ENCODE peak calls at places on chromosome 4, in ten cellular contexts. G is activated gamma-delta T cell treated with Interleukin-2 at 50 U/mL for 16 hours; V is lower leg skin; N is stimulated activated CD8-positive, alpha-beta memory T cell treated with anti-CD3 and anti-CD28 coated beads, Interleukin-7, amount 100 ng/mL, for 4 hours; I is amniotic stem cell; C is NB4; O is A172; M is lung microvascular endothelial cell; U is NCI-H69; D is SW 1271. Y is an unnamed sample.
A peak's percentile ranks its signal among the peaks of the same experiment; 100 is the strongest.

GRCh38 chr4:183008492-183008891 is 90.6 kb upstream of the WWC2 start:
- DNase-seq in G (no peak), V (no peak), N (no peak), I (no peak), C (no peak), O (no peak), M (no peak), U (peak; percentile 50), D (no peak), Y (no peak)

GRCh38 chr4:95585016-95585695 is 36.4 kb upstream of the UNC5C start:
- DNase-seq in G (no peak), V (no peak), N (no peak), I (no peak), C (no peak), O (peak; percentile 12), M (no peak), U (no peak), D (no peak), Y (no peak)

GRCh38 chr4:2068566-2068965 is 9.4 kb downstream of the NAT8L start:
- DNase-seq in G (no peak), V (no peak), N (no peak), I (no peak), C (no peak), O (no peak), M (no peak), U (no peak), D (no peak), Y (no peak)

GRCh38 chr4:23144707-23145106 is 452.0 kb downstream of the GBA3 start:
- DNase-seq in G (no peak), V (no peak), N (no peak), I (no peak), C (no peak), O (no peak), M (no peak), U (no peak), D (no peak), Y (no peak)

GRCh38 chr4:19791422-19792113 is 460.1 kb upstream of the SLIT2 start:
- DNase-seq in G (no peak), V (no peak), N (no peak), I (no peak), C (no peak), O (no peak), M (peak; percentile 8), U (no peak), D (no peak), Y (no peak)

GRCh38 chr4:83889802-83890201 is 353.9 kb downstream of the GPAT3 start:
- DNase-seq in G (no peak), V (no peak), N (no peak), I (peak; percentile 0), C (no peak), O (peak; percentile 76), M (no peak), U (no peak), D (no peak), Y (no peak)

GRCh38 chr4:95181446-95182306 is 367.1 kb downstream of the UNC5C start:
- DNase-seq in G (no peak), V (no peak), N (no peak), I (no peak), C (no peak), O (peak; percentile 91), M (peak; percentile 70), U (peak; percentile 30), D (no peak), Y (no peak)

GRCh38 chr4:76016383-76016782 is 6.9 kb downstream of the CXCL10 start:
- DNase-seq in G (no peak), V (no peak), N (no peak), I (no peak), C (no peak), O (no peak), M (no peak), U (peak; percentile 10), D (no peak), Y (no peak)

GRCh38 chr4:169295822-169296221 is 25.1 kb upstream of the SH3RF1 start:
- DNase-seq in G (no peak), V (no peak), N (no peak), I (no peak), C (no peak), O (no peak), M (no peak), U (no peak), D (no peak), Y (no peak)

GRCh38 chr4:122652379-122652778 is 31.5 kb upstream of the IL21 start:
- DNase-seq in G (no peak), V (no peak), N (no peak), I (peak; percentile 19), C (peak; percentile 57), O (peak; percentile 37), M (peak; percentile 80), U (peak; percentile 15), D (peak; percentile 0), Y (peak; percentile 74)

GRCh38 chr4:139537292-139537691 is 18.7 kb downstream of the SETD7 start:
- DNase-seq in G (no peak), V (no peak), N (no peak), I (no peak), C (no peak), O (no peak), M (no peak), U (no peak), D (no peak), Y (no peak)

GRCh38 chr4:104494822-104495559 is at the start of gene CXXC4:
- DNase-seq in G (peak; percentile 6), V (no peak), N (peak; percentile 14), I (peak; percentile 2), C (peak; percentile 25), O (peak; percentile 12), M (peak; percentile 17), U (peak; percentile 94), D (no peak), Y (no peak)

GRCh38 chr4:147924604-147925412 is 192.9 kb downstream of the ARHGAP10 start:
- DNase-seq in G (no peak), V (no peak), N (no peak), I (no peak), C (peak; percentile 8), O (peak; percentile 26), M (peak; percentile 72), U (peak; percentile 45), D (no peak), Y (peak; percentile 16)

GRCh38 chr4:184392321-184392720 is 82.0 kb downstream of the IRF2 start:
- DNase-seq in G (no peak), V (no peak), N (no peak), I (no peak), C (no peak), O (no peak), M (no peak), U (no peak), D (no peak), Y (no peak)

GRCh38 chr4:2449051-2449450 is 19.9 kb upstream of the RNF4 start:
- DNase-seq in G (no peak), V (no peak), N (no peak), I (no peak), C (no peak), O (no peak), M (no peak), U (no peak), D (no peak), Y (no peak)

GRCh38 chr4:94221930-94222329 is 14.3 kb downstream of the SMARCAD1 start:
- DNase-seq in G (no peak), V (no peak), N (no peak), I (no peak), C (peak; percentile 1), O (no peak), M (no peak), U (no peak), D (no peak), Y (no peak)

GRCh38 chr4:88891636-88892035 is 165.3 kb downstream of the FAM13A start:
- DNase-seq in G (no peak), V (no peak), N (no peak), I (no peak), C (no peak), O (no peak), M (no peak), U (no peak), D (no peak), Y (no peak)

GRCh38 chr4:77158487-77158861 is 1.5 kb downstream of the CCNG2 start:
- DNase-seq in G (no peak), V (no peak), N (no peak), I (no peak), C (no peak), O (no peak), M (no peak), U (no peak), D (no peak), Y (no peak)

GRCh38 chr4:87031946-87032345 is 97.1 kb downstream of the AFF1 start:
- DNase-seq in G (no peak), V (no peak), N (no peak), I (no peak), C (no peak), O (no peak), M (no peak), U (peak; percentile 9), D (no peak), Y (no peak)

GRCh38 chr4:17275836-17276235 is 236.1 kb downstream of the QDPR start:
- DNase-seq in G (no peak), V (no peak), N (no peak), I (no peak), C (no peak), O (no peak), M (no peak), U (no peak), D (no peak), Y (no peak)

GRCh38 chr4:107931775-107932321 is 499 bp downstream of the CYP2U1 start:
- DNase-seq in G (peak; percentile 27), V (peak; percentile 14), N (peak; percentile 33), I (no peak), C (no peak), O (no peak), M (no peak), U (peak; percentile 59), D (no peak), Y (peak; percentile 22)

GRCh38 chr4:8197521-8197920 is 1.6 kb upstream of the SH3TC1 start:
- DNase-seq in G (no peak), V (no peak), N (no peak), I (no peak), C (no peak), O (no peak), M (no peak), U (no peak), D (no peak), Y (no peak)

GRCh38 chr4:3712936-3713335 is 53.2 kb upstream of the ADRA2C start:
- DNase-seq in G (no peak), V (no peak), N (no peak), I (no peak), C (no peak), O (no peak), M (no peak), U (no peak), D (no peak), Y (no peak)

GRCh38 chr4:76420901-76421581 is at the start of gene CCDC158:
- DNase-seq in G (no peak), V (no peak), N (no peak), I (no peak), C (no peak), O (no peak), M (no peak), U (peak; percentile 72), D (no peak), Y (no peak)

GRCh38 chr4:89110541-89110985 is 770 bp upstream of the TIGD2 start:
- DNase-seq in G (no peak), V (peak; percentile 17), N (no peak), I (no peak), C (no peak), O (no peak), M (no peak), U (peak; percentile 77), D (no peak), Y (no peak)

GRCh38 chr4:63505714-63506460 is 903.4 kb downstream of the TECRL start:
- DNase-seq in G (no peak), V (no peak), N (no peak), I (no peak), C (peak; percentile 25), O (no peak), M (no peak), U (no peak), D (no peak), Y (no peak)

GRCh38 chr4:68907230-68907629 is 44.4 kb downstream of the UGT2A3 start:
- DNase-seq in G (no peak), V (no peak), N (no peak), I (no peak), C (no peak), O (no peak), M (no peak), U (no peak), D (no peak), Y (no peak)

GRCh38 chr4:157172011-157172410 is 48.5 kb upstream of the GRIA2 start:
- DNase-seq in G (no peak), V (no peak), N (no peak), I (no peak), C (no peak), O (no peak), M (peak; percentile 16), U (peak; percentile 10), D (no peak), Y (no peak)

Y was measured in NAMALWA.